ENCODE peak calls at places on chromosomes 16 and 17, in ten cellular contexts. R is MM.1S; T is CD8-positive, alpha-beta T cell; F is mesendoderm; Q is tibial artery; K is AG10803; Z is ascending aorta; L is lower lobe of right lung; C is skeletal muscle cell; I is sigmoid colon. X is an unnamed sample.

GRCh38 chr17:418421-418751 is 65.8 kb upstream of the RPH3AL start:
- DNase-seq in R (no peak), T (peak), F (no peak), Q (no peak), K (no peak), Z (peak), L (no peak), C (no peak), I (no peak), X (peak)

GRCh38 chr17:64406321-64407200 is 15.9 kb upstream of the PECAM1 start:
- DNase-seq in R (peak), T (no peak), F (peak), Q (no peak), K (no peak), Z (no peak), L (no peak), C (no peak), I (peak), X (peak)

GRCh38 chr17:7045492-7046126 is 1.7 kb upstream of the SLC16A11 start:
- DNase-seq in R (peak), T (no peak), F (peak), Q (no peak), K (peak), Z (no peak), L (no peak), C (peak), I (no peak), X (peak)

GRCh38 chr17:70608193-70608592 is 438.9 kb downstream of the KCNJ2 start:
- DNase-seq in R (no peak), T (no peak), F (peak), Q (no peak), K (no peak), Z (no peak), L (no peak), C (no peak), I (no peak), X (no peak)

GRCh38 chr16:17470871-17471744 is at the start of gene XYLT1:
- DNase-seq in R (peak), T (no peak), F (peak), Q (peak), K (peak), Z (peak), L (no peak), C (peak), I (peak), X (no peak)

GRCh38 chr17:80424261-80424660 is 9.3 kb downstream of the ENDOV start:
- DNase-seq in R (peak), T (no peak), F (no peak), Q (no peak), K (no peak), Z (no peak), L (no peak), C (no peak), I (no peak), X (no peak)

GRCh38 chr17:50501054-50501453 is 7.2 kb upstream of the MYCBPAP start:
- DNase-seq in R (peak), T (no peak), F (peak), Q (peak), K (no peak), Z (no peak), L (no peak), C (no peak), I (no peak), X (no peak)

GRCh38 chr16:56771558-56772279 is 41.8 kb downstream of the NUP93 start:
- DNase-seq in R (no peak), T (no peak), F (no peak), Q (no peak), K (no peak), Z (no peak), L (no peak), C (no peak), I (no peak), X (no peak)

GRCh38 chr16:66130296-66130910 is 236.1 kb upstream of the CDH5 start:
- DNase-seq in R (no peak), T (no peak), F (peak), Q (no peak), K (peak), Z (no peak), L (no peak), C (no peak), I (no peak), X (no peak)

GRCh38 chr17:1414001-1414574 is 14.1 kb upstream of the YWHAE start:
- DNase-seq in R (no peak), T (no peak), F (no peak), Q (no peak), K (no peak), Z (no peak), L (peak), C (no peak), I (no peak), X (no peak)

GRCh38 chr16:83336630-83337029 is 471.1 kb upstream of the HSBP1 start:
- DNase-seq in R (no peak), T (no peak), F (no peak), Q (no peak), K (peak), Z (no peak), L (no peak), C (peak), I (no peak), X (no peak)

GRCh38 chr16:84084570-84085270 is 32.0 kb downstream of the MBTPS1 start:
- DNase-seq in R (peak), T (peak), F (peak), Q (no peak), K (peak), Z (no peak), L (peak), C (peak), I (peak), X (peak)

GRCh38 chr17:72423286-72423589 is 302.4 kb downstream of the SOX9 start:
- DNase-seq in R (no peak), T (no peak), F (peak), Q (no peak), K (no peak), Z (no peak), L (no peak), C (no peak), I (no peak), X (no peak)

GRCh38 chr16:19607610-19608280 is 52.2 kb downstream of the VPS35L start:
- DNase-seq in R (no peak), T (no peak), F (peak), Q (no peak), K (peak), Z (no peak), L (no peak), C (no peak), I (no peak), X (no peak)

GRCh38 chr16:739560-740458 is 988 bp downstream of the CIAO3 start:
- DNase-seq in R (no peak), T (no peak), F (no peak), Q (no peak), K (no peak), Z (no peak), L (no peak), C (no peak), I (no peak), X (no peak)

GRCh38 chr16:6735631-6736030 is 597.0 kb upstream of the RBFOX1 start:
- DNase-seq in R (no peak), T (no peak), F (no peak), Q (no peak), K (no peak), Z (no peak), L (no peak), C (no peak), I (no peak), X (no peak)

GRCh38 chr16:86590501-86591144 is 12.3 kb downstream of the FOXL1 start:
- DNase-seq in R (no peak), T (no peak), F (no peak), Q (no peak), K (peak), Z (peak), L (no peak), C (peak), I (no peak), X (no peak)

GRCh38 chr17:78751447-78752067 is 30.5 kb downstream of the CYTH1 start:
- DNase-seq in R (peak), T (no peak), F (no peak), Q (no peak), K (no peak), Z (no peak), L (no peak), C (no peak), I (no peak), X (no peak)

GRCh38 chr17:77884019-77884418 is 74.5 kb upstream of the TNRC6C start:
- DNase-seq in R (no peak), T (no peak), F (peak), Q (no peak), K (no peak), Z (no peak), L (peak), C (no peak), I (no peak), X (peak)

GRCh38 chr17:78258323-78259229 is 27.1 kb downstream of the TMEM235 start:
- DNase-seq in R (peak), T (peak), F (peak), Q (peak), K (no peak), Z (no peak), L (peak), C (no peak), I (no peak), X (peak)

GRCh38 chr17:49277638-49278037 is 47.1 kb upstream of the PHOSPHO1 start:
- DNase-seq in R (no peak), T (no peak), F (no peak), Q (no peak), K (no peak), Z (no peak), L (no peak), C (no peak), I (no peak), X (no peak)

DNA sequence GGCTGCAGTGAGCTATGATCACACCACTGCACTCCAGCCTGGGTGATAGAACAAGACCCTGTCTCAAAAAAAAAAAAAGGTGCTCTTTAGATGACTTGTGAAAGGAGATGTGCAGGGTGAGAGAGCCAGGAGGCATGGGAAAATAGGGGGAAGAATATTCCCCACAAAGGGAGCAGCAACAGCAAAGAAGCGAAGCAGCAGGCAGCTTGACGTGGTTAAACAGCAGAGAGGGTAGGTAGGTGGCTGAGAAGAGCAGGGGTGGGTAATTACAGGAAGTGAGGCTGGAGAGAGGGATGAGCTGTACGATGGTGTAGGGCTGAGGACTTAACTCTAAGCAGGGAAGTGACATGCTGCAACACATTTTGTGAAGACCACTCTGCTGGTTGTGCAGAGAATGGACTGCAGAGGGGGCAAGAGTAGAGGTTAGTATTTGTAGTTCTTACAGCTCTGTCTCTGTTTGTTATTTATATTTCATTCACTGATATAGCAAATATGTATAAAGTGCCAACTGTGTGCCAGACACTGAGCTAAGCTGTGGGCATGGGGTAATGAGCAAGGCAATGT is 1.6 kb downstream of the HEATR3 start:
- DNase-seq in R (peak), T (no peak), F (peak), Q (no peak), K (peak), Z (no peak), L (no peak), C (peak), I (no peak), X (peak)
- H3K4me3 ChIP-seq in R (peak), T (no peak), F (no peak), Q (peak), K (peak), Z (peak), L (peak), C (no peak), I (no peak), X (peak)

GRCh38 chr17:8829036-8829941 is 30.1 kb upstream of the MFSD6L start:
- DNase-seq in R (no peak), T (no peak), F (no peak), Q (no peak), K (no peak), Z (peak), L (no peak), C (no peak), I (no peak), X (no peak)
- H3K4me3 ChIP-seq in R (no peak), T (no peak), F (no peak), Q (no peak), K (no peak), Z (no peak), L (no peak), C (no peak), I (no peak), X (no peak)

GRCh38 chr16:53068423-53068833 is 13.6 kb downstream of the CHD9 start:
- DNase-seq in R (peak), T (no peak), F (no peak), Q (no peak), K (no peak), Z (no peak), L (no peak), C (no peak), I (no peak), X (peak)

GRCh38 chr16:53067675-53068074 is 12.9 kb downstream of the CHD9 start:
- DNase-seq in R (no peak), T (no peak), F (no peak), Q (no peak), K (no peak), Z (no peak), L (no peak), C (no peak), I (no peak), X (no peak)

GRCh38 chr16:53069772-53070171 is 15.0 kb downstream of the CHD9 start:
- DNase-seq in R (no peak), T (no peak), F (no peak), Q (no peak), K (no peak), Z (no peak), L (no peak), C (no peak), I (no peak), X (no peak)

GRCh38 chr16:53073053-53073452 is 18.3 kb downstream of the CHD9 start:
- DNase-seq in R (no peak), T (no peak), F (no peak), Q (no peak), K (no peak), Z (no peak), L (no peak), C (no peak), I (no peak), X (no peak)

DNA sequence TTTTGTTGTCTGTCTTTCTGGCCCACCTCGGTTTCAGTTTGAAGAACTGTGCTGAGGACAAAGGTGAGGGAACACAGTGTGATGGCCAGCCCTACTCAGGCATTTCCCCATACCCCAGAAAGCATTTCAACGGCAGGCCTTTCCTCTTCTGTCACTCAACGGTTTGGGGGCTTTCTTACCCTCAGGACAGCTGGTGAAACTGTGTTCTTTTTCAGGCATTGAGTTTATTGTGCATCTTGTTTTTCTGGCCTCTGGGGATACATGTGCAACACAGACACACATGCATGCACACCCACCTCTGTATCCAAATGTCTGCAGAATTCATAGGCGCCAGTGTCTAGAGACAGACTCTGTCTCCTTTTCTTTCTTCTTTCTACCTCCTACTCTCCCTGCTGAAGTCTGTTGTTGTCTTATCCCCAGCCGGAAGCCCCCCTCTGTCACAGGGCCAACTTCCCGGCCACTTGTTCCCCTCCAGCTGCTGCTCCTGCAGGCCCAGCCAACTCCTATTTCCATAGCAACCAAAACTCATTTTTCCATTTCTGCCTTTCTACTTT is 17.0 kb downstream of the CHD9 start:
- DNase-seq in R (no peak), T (no peak), F (no peak), Q (peak), K (no peak), Z (no peak), L (peak), C (no peak), I (peak), X (no peak)
- H3K4me3 ChIP-seq in R (no peak), T (no peak), F (no peak), Q (no peak), K (no peak), Z (no peak), L (no peak), C (no peak), I (no peak), X (no peak)

DNA sequence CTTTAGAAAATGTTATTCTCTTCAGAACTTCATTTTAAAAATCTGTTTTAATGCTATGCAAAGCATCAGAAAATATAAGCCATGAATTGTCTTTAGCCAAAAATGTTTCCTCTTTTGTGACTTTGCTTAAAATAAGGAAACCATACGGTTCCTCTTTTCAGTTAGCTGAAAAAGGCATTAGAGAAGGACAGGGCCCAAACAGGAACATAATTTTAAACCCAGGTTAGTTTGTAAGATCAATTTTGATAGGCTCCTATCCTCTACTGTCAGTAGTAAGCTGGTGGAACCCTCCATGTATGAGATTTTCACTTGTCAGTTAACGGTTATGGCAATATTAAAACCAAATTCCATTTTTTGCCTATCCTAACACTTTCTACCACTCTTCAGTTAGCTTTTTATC is 4.3 kb downstream of the EVI2B start:
- DNase-seq in R (peak), T (no peak), F (no peak), Q (no peak), K (no peak), Z (no peak), L (no peak), C (no peak), I (no peak), X (peak)
- H3K4me3 ChIP-seq in R (peak), T (peak), F (no peak), Q (no peak), K (no peak), Z (no peak), L (peak), C (no peak), I (no peak), X (peak)

GRCh38 chr17:76869878-76870714 is 1.9 kb downstream of the MGAT5B start:
- DNase-seq in R (no peak), T (no peak), F (peak), Q (no peak), K (no peak), Z (no peak), L (no peak), C (no peak), I (no peak), X (no peak)
- H3K4me3 ChIP-seq in R (no peak), T (no peak), F (no peak), Q (no peak), K (no peak), Z (no peak), L (peak), C (no peak), I (no peak), X (no peak)

GRCh38 chr17:66300956-66301355 is 1.5 kb upstream of the PRKCA start:
- DNase-seq in R (no peak), T (no peak), F (no peak), Q (no peak), K (no peak), Z (no peak), L (no peak), C (no peak), I (no peak), X (no peak)
- H3K4me3 ChIP-seq in R (no peak), T (no peak), F (no peak), Q (no peak), K (no peak), Z (no peak), L (no peak), C (no peak), I (no peak), X (no peak)

GRCh38 chr17:82315703-82316358 is 1.6 kb downstream of the CD7 start:
- DNase-seq in R (no peak), T (peak), F (peak), Q (no peak), K (no peak), Z (no peak), L (no peak), C (no peak), I (no peak), X (no peak)
- H3K4me3 ChIP-seq in R (peak), T (peak), F (no peak), Q (no peak), K (no peak), Z (no peak), L (peak), C (no peak), I (no peak), X (peak)

DNA sequence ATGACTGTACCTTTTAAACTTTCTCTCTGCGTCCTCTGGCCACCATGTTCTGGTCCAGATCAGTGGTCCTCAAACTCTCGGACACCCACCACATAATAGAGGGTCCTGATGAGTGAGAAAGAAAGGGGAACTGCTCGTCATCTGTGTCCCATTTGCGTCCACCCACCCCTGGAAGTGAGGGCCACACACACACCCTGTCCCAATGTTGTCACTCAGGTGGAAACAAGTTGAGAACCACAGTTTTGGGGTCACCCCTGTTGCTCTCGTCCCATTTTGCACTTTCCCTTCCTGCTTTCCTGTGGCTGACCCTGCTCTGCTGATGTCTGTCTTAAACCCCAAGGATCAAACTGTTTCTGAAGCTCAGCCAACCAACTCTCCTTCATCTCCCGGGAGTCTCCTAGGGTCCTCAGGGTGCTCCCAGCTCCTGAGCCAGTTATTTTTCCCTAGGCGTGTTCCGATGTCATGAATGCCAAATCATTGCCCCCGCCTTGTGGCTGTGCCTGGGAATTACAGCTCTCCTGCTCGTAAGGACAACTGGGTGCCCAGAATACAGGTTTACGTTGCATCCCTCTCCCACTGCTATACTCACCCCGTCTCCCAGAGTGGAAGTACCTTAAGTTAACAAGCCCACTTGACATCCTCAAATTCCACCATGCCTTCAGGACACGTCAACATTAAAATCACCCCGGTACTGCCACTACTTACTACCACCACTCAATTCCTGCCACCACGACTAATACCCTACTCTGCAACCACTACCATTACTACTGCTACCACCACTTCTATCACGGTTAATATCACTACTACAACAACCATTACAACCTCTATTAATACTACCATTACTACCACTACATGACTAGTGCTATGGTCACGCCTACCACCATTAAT is 26.0 kb upstream of the HNF1B start:
- DNase-seq in R (peak), T (no peak), F (peak), Q (no peak), K (peak), Z (no peak), L (peak), C (no peak), I (no peak), X (peak)
- H3K4me3 ChIP-seq in R (no peak), T (no peak), F (no peak), Q (no peak), K (no peak), Z (no peak), L (no peak), C (no peak), I (no peak), X (no peak)